ENCODE peak calls at places on chromosomes 12 and 14, in ten cellular contexts. N is cerebellar cortex; I is SK-N-SH; F is NCI-H1694; J is activated naive CD4-positive, alpha-beta T cell treated with anti-CD3 and anti-CD28 coated beads, Interleukin-2, amount 10 ng/mL, durations not matched to agents 7 days and 5 days; W is cardiac muscle cell; Z is GM04503; X is naive thymus-derived CD4-positive, alpha-beta T cell; C is NCI-H1436; A is M059J. Y is an unnamed sample.
A peak's percentile ranks its signal among the peaks of the same experiment; 100 is the strongest.

GRCh38 chr14:98082833-98083232 is 1189.2 kb downstream of the BCL11B start:
- DNase-seq in N (no peak), I (no peak), F (no peak), J (no peak), W (no peak), Z (no peak), X (no peak), C (no peak), A (no peak), Y (no peak)

GRCh38 chr12:113591480-113591971 is 119.9 kb upstream of the LHX5 start:
- DNase-seq in N (no peak), I (peak; percentile 72), F (peak; percentile 62), J (peak; percentile 36), W (no peak), Z (no peak), X (no peak), C (peak; percentile 52), A (peak; percentile 7), Y (no peak)

GRCh38 chr12:54932691-54933090 is 51.9 kb downstream of the TESPA1 start:
- DNase-seq in N (no peak), I (no peak), F (no peak), J (no peak), W (peak; percentile 15), Z (no peak), X (no peak), C (no peak), A (peak; percentile 17), Y (no peak)

GRCh38 chr12:24742378-24742777 is 206.5 kb downstream of the BCAT1 start:
- DNase-seq in N (no peak), I (no peak), F (no peak), J (no peak), W (no peak), Z (no peak), X (no peak), C (no peak), A (no peak), Y (no peak)

GRCh38 chr12:21850419-21850818 is 75.9 kb upstream of the KCNJ8 start:
- DNase-seq in N (no peak), I (no peak), F (no peak), J (no peak), W (no peak), Z (no peak), X (no peak), C (no peak), A (no peak), Y (no peak)

GRCh38 chr12:19752712-19753111 is 313.4 kb downstream of the AEBP2 start:
- DNase-seq in N (no peak), I (no peak), F (no peak), J (no peak), W (no peak), Z (no peak), X (no peak), C (no peak), A (peak; percentile 18), Y (no peak)

GRCh38 chr12:55720894-55721444 is 776 bp downstream of the RDH5 start:
- DNase-seq in N (peak; percentile 63), I (peak; percentile 73), F (peak; percentile 88), J (no peak), W (peak; percentile 91), Z (peak; percentile 89), X (no peak), C (no peak), A (peak; percentile 98), Y (no peak)

GRCh38 chr12:109727039-109727723 is 13.6 kb downstream of the FAM222A start:
- DNase-seq in N (no peak), I (peak; percentile 36), F (no peak), J (no peak), W (no peak), Z (no peak), X (no peak), C (no peak), A (no peak), Y (no peak)

GRCh38 chr12:26928661-26929060 is 9.1 kb downstream of the INTS13 start:
- DNase-seq in N (no peak), I (no peak), F (no peak), J (no peak), W (no peak), Z (no peak), X (no peak), C (no peak), A (no peak), Y (no peak)

GRCh38 chr14:50388256-50388931 is 8.3 kb downstream of the CDKL1 start:
- DNase-seq in N (no peak), I (no peak), F (no peak), J (no peak), W (no peak), Z (no peak), X (no peak), C (no peak), A (no peak), Y (no peak)

GRCh38 chr12:65945457-65945856 is 121.2 kb downstream of the HMGA2 start:
- DNase-seq in N (no peak), I (no peak), F (no peak), J (no peak), W (no peak), Z (no peak), X (no peak), C (no peak), A (no peak), Y (no peak)

GRCh38 chr12:46430340-46430948 is 57.9 kb upstream of the SLC38A2 start:
- DNase-seq in N (no peak), I (no peak), F (no peak), J (no peak), W (peak; percentile 80), Z (peak; percentile 57), X (no peak), C (no peak), A (peak; percentile 89), Y (no peak)

GRCh38 chr14:36652542-36653201 is 9.0 kb upstream of the PAX9 start:
- DNase-seq in N (no peak), I (no peak), F (no peak), J (no peak), W (no peak), Z (no peak), X (no peak), C (no peak), A (peak; percentile 35), Y (no peak)

GRCh38 chr14:106843951-106844483 is 1317.6 kb downstream of the TMEM121 start:
- DNase-seq in N (no peak), I (peak; percentile 13), F (no peak), J (peak; percentile 58), W (no peak), Z (no peak), X (no peak), C (no peak), A (peak; percentile 37), Y (no peak)

GRCh38 chr12:82517027-82517426 is 158.7 kb downstream of the METTL25 start:
- DNase-seq in N (peak; percentile 15), I (peak; percentile 1), F (peak; percentile 12), J (no peak), W (peak; percentile 21), Z (no peak), X (no peak), C (no peak), A (no peak), Y (no peak)

GRCh38 chr12:71947645-71948105 is 9.0 kb downstream of the TPH2 start:
- DNase-seq in N (peak; percentile 94), I (no peak), F (peak; percentile 25), J (no peak), W (peak; percentile 21), Z (peak; percentile 24), X (no peak), C (peak; percentile 92), A (peak; percentile 70), Y (no peak)